ENCODE peak calls at places on chromosome 10, in eight cellular contexts. One of them, this sample, is unnamed.

GRCh38 chr10:56537984-56538383 is 176.9 kb upstream of the ZWINT start:
- DNase-seq in activated naive CD4-positive, alpha-beta T cell treated with anti-CD3 and anti-CD28 coated beads for 36 hours: no peak
- DNase-seq in psoas muscle: no peak
- DNase-seq in sigmoid colon: no peak
- DNase-seq in Ammon's horn: peak
- DNase-seq in AG09309: no peak
- DNase-seq in stimulated activated naive CD8-positive, alpha-beta T cell treated with anti-CD3 and anti-CD28 coated beads, Interleukin-15, Interleukin-2, amounts not matched to agents 100 U/mL and 50 U/mL, for 24 hours: no peak
- DNase-seq in HepG2: peak
- DNase-seq in this sample: no peak

GRCh38 chr10:6035926-6036575 is 26.1 kb downstream of the IL2RA start:
- DNase-seq in activated naive CD4-positive, alpha-beta T cell treated with anti-CD3 and anti-CD28 coated beads for 36 hours: peak
- DNase-seq in psoas muscle: no peak
- DNase-seq in sigmoid colon: peak
- DNase-seq in Ammon's horn: no peak
- DNase-seq in AG09309: no peak
- DNase-seq in stimulated activated naive CD8-positive, alpha-beta T cell treated with anti-CD3 and anti-CD28 coated beads, Interleukin-15, Interleukin-2, amounts not matched to agents 100 U/mL and 50 U/mL, for 24 hours: no peak
- DNase-seq in HepG2: no peak
- DNase-seq in this sample: no peak

GRCh38 chr10:78531088-78531487 is 497.4 kb downstream of the RPS24 start:
- DNase-seq in activated naive CD4-positive, alpha-beta T cell treated with anti-CD3 and anti-CD28 coated beads for 36 hours: no peak
- DNase-seq in psoas muscle: no peak
- DNase-seq in sigmoid colon: no peak
- DNase-seq in Ammon's horn: no peak
- DNase-seq in AG09309: no peak
- DNase-seq in stimulated activated naive CD8-positive, alpha-beta T cell treated with anti-CD3 and anti-CD28 coated beads, Interleukin-15, Interleukin-2, amounts not matched to agents 100 U/mL and 50 U/mL, for 24 hours: no peak
- DNase-seq in HepG2: no peak
- DNase-seq in this sample: no peak

GRCh38 chr10:96998329-96998888 is 166.3 kb downstream of the LCOR start:
- DNase-seq in activated naive CD4-positive, alpha-beta T cell treated with anti-CD3 and anti-CD28 coated beads for 36 hours: no peak
- DNase-seq in psoas muscle: no peak
- DNase-seq in sigmoid colon: no peak
- DNase-seq in Ammon's horn: no peak
- DNase-seq in AG09309: no peak
- DNase-seq in stimulated activated naive CD8-positive, alpha-beta T cell treated with anti-CD3 and anti-CD28 coated beads, Interleukin-15, Interleukin-2, amounts not matched to agents 100 U/mL and 50 U/mL, for 24 hours: no peak
- DNase-seq in HepG2: peak
- DNase-seq in this sample: peak

GRCh38 chr10:48608279-48608681 is 3.4 kb upstream of the ARHGAP22 start:
- DNase-seq in activated naive CD4-positive, alpha-beta T cell treated with anti-CD3 and anti-CD28 coated beads for 36 hours: peak
- DNase-seq in psoas muscle: no peak
- DNase-seq in sigmoid colon: no peak
- DNase-seq in Ammon's horn: no peak
- DNase-seq in AG09309: no peak
- DNase-seq in stimulated activated naive CD8-positive, alpha-beta T cell treated with anti-CD3 and anti-CD28 coated beads, Interleukin-15, Interleukin-2, amounts not matched to agents 100 U/mL and 50 U/mL, for 24 hours: peak
- DNase-seq in HepG2: peak
- DNase-seq in this sample: no peak

GRCh38 chr10:13707156-13707881 is 120.6 kb downstream of the PRPF18 start:
- DNase-seq in activated naive CD4-positive, alpha-beta T cell treated with anti-CD3 and anti-CD28 coated beads for 36 hours: peak
- DNase-seq in psoas muscle: peak
- DNase-seq in sigmoid colon: peak
- DNase-seq in Ammon's horn: peak
- DNase-seq in AG09309: peak
- DNase-seq in stimulated activated naive CD8-positive, alpha-beta T cell treated with anti-CD3 and anti-CD28 coated beads, Interleukin-15, Interleukin-2, amounts not matched to agents 100 U/mL and 50 U/mL, for 24 hours: peak
- DNase-seq in HepG2: peak
- DNase-seq in this sample: peak

GRCh38 chr10:79088176-79088575 is 19.4 kb downstream of the ZMIZ1 start:
- DNase-seq in activated naive CD4-positive, alpha-beta T cell treated with anti-CD3 and anti-CD28 coated beads for 36 hours: no peak
- DNase-seq in psoas muscle: no peak
- DNase-seq in sigmoid colon: no peak
- DNase-seq in Ammon's horn: peak
- DNase-seq in AG09309: no peak
- DNase-seq in stimulated activated naive CD8-positive, alpha-beta T cell treated with anti-CD3 and anti-CD28 coated beads, Interleukin-15, Interleukin-2, amounts not matched to agents 100 U/mL and 50 U/mL, for 24 hours: no peak
- DNase-seq in HepG2: no peak
- DNase-seq in this sample: no peak

GRCh38 chr10:131955591-131956340 is 26.0 kb downstream of the BNIP3 start:
- DNase-seq in activated naive CD4-positive, alpha-beta T cell treated with anti-CD3 and anti-CD28 coated beads for 36 hours: no peak
- DNase-seq in psoas muscle: no peak
- DNase-seq in sigmoid colon: peak
- DNase-seq in Ammon's horn: no peak
- DNase-seq in AG09309: no peak
- DNase-seq in stimulated activated naive CD8-positive, alpha-beta T cell treated with anti-CD3 and anti-CD28 coated beads, Interleukin-15, Interleukin-2, amounts not matched to agents 100 U/mL and 50 U/mL, for 24 hours: no peak
- DNase-seq in HepG2: no peak
- DNase-seq in this sample: no peak

GRCh38 chr10:10785627-10786333 is 231.9 kb upstream of the CELF2 start:
- DNase-seq in activated naive CD4-positive, alpha-beta T cell treated with anti-CD3 and anti-CD28 coated beads for 36 hours: no peak
- DNase-seq in psoas muscle: no peak
- DNase-seq in sigmoid colon: no peak
- DNase-seq in Ammon's horn: no peak
- DNase-seq in AG09309: no peak
- DNase-seq in stimulated activated naive CD8-positive, alpha-beta T cell treated with anti-CD3 and anti-CD28 coated beads, Interleukin-15, Interleukin-2, amounts not matched to agents 100 U/mL and 50 U/mL, for 24 hours: no peak
- DNase-seq in HepG2: no peak
- DNase-seq in this sample: peak

GRCh38 chr10:88385601-88386203 is 197.4 kb downstream of the RNLS start:
- DNase-seq in activated naive CD4-positive, alpha-beta T cell treated with anti-CD3 and anti-CD28 coated beads for 36 hours: peak
- DNase-seq in psoas muscle: peak
- DNase-seq in sigmoid colon: peak
- DNase-seq in Ammon's horn: no peak
- DNase-seq in AG09309: no peak
- DNase-seq in stimulated activated naive CD8-positive, alpha-beta T cell treated with anti-CD3 and anti-CD28 coated beads, Interleukin-15, Interleukin-2, amounts not matched to agents 100 U/mL and 50 U/mL, for 24 hours: peak
- DNase-seq in HepG2: peak
- DNase-seq in this sample: no peak

This sample was measured in skeletal muscle cell.